ENCODE peak calls at places on chromosomes 16 and 17, in eight cellular contexts. One of them, this sample, is unnamed.

GRCh38 chr17:56887552-56888467 is 26.0 kb downstream of the TRIM25 start:
- DNase-seq in germinal center: no peak
- DNase-seq in lower leg skin: no peak
- DNase-seq in amniotic stem cell: no peak
- DNase-seq in stimulated activated CD4-positive, alpha-beta T cell treated with anti-CD3 and anti-CD28 coated beads, Interleukin-2, amount 100 ng/mL, for 24 hours: no peak
- DNase-seq in HFFc6: no peak
- DNase-seq in stimulated activated CD8-positive, alpha-beta memory T cell treated with anti-CD3 and anti-CD28 coated beads, Interleukin-4, amount 100 ng/mL, for 48 hours: no peak
- DNase-seq in WTC11: no peak
- DNase-seq in this sample: no peak

GRCh38 chr17:9982159-9982558 is 77.1 kb upstream of the RCVRN start:
- DNase-seq in WTC11: peak; percentile 63
- DNase-seq in germinal center: peak; percentile 27
- DNase-seq in stimulated activated CD8-positive, alpha-beta memory T cell treated with anti-CD3 and anti-CD28 coated beads, Interleukin-4, amount 100 ng/mL, for 48 hours: no peak
- DNase-seq in HFFc6: no peak
- DNase-seq in lower leg skin: no peak
- DNase-seq in stimulated activated CD4-positive, alpha-beta T cell treated with anti-CD3 and anti-CD28 coated beads, Interleukin-2, amount 100 ng/mL, for 24 hours: no peak
- DNase-seq in amniotic stem cell: no peak
- DNase-seq in this sample: peak; percentile 82

GRCh38 chr17:77445908-77446535 is 305.3 kb downstream of the SEC14L1 start:
- DNase-seq in amniotic stem cell: no peak
- DNase-seq in lower leg skin: no peak
- DNase-seq in stimulated activated CD8-positive, alpha-beta memory T cell treated with anti-CD3 and anti-CD28 coated beads, Interleukin-4, amount 100 ng/mL, for 48 hours: peak; percentile 73
- DNase-seq in HFFc6: no peak
- DNase-seq in WTC11: no peak
- DNase-seq in germinal center: no peak
- DNase-seq in stimulated activated CD4-positive, alpha-beta T cell treated with anti-CD3 and anti-CD28 coated beads, Interleukin-2, amount 100 ng/mL, for 24 hours: peak; percentile 63
- DNase-seq in this sample: no peak

GRCh38 chr16:75257886-75258806 is 6.7 kb upstream of the BCAR1 start:
- DNase-seq in amniotic stem cell: no peak
- DNase-seq in HFFc6: no peak
- DNase-seq in stimulated activated CD4-positive, alpha-beta T cell treated with anti-CD3 and anti-CD28 coated beads, Interleukin-2, amount 100 ng/mL, for 24 hours: no peak
- DNase-seq in lower leg skin: no peak
- DNase-seq in germinal center: no peak
- DNase-seq in WTC11: peak; percentile 6
- DNase-seq in stimulated activated CD8-positive, alpha-beta memory T cell treated with anti-CD3 and anti-CD28 coated beads, Interleukin-4, amount 100 ng/mL, for 48 hours: no peak
- DNase-seq in this sample: no peak

GRCh38 chr16:67101301-67101675 is 8.5 kb upstream of the PHAF1 start:
- DNase-seq in stimulated activated CD4-positive, alpha-beta T cell treated with anti-CD3 and anti-CD28 coated beads, Interleukin-2, amount 100 ng/mL, for 24 hours: no peak
- DNase-seq in lower leg skin: no peak
- DNase-seq in stimulated activated CD8-positive, alpha-beta memory T cell treated with anti-CD3 and anti-CD28 coated beads, Interleukin-4, amount 100 ng/mL, for 48 hours: no peak
- DNase-seq in WTC11: no peak
- DNase-seq in germinal center: no peak
- DNase-seq in HFFc6: peak; percentile 45
- DNase-seq in amniotic stem cell: no peak
- DNase-seq in this sample: no peak

GRCh38 chr16:71389330-71389729 is 30.8 kb downstream of the CALB2 start:
- DNase-seq in stimulated activated CD8-positive, alpha-beta memory T cell treated with anti-CD3 and anti-CD28 coated beads, Interleukin-4, amount 100 ng/mL, for 48 hours: no peak
- DNase-seq in lower leg skin: no peak
- DNase-seq in WTC11: no peak
- DNase-seq in germinal center: no peak
- DNase-seq in HFFc6: no peak
- DNase-seq in stimulated activated CD4-positive, alpha-beta T cell treated with anti-CD3 and anti-CD28 coated beads, Interleukin-2, amount 100 ng/mL, for 24 hours: no peak
- DNase-seq in amniotic stem cell: no peak
- DNase-seq in this sample: no peak

GRCh38 chr16:19393226-19394074 is 24.2 kb upstream of the TMC5 start:
- DNase-seq in HFFc6: peak; percentile 46
- DNase-seq in lower leg skin: no peak
- DNase-seq in amniotic stem cell: no peak
- DNase-seq in stimulated activated CD8-positive, alpha-beta memory T cell treated with anti-CD3 and anti-CD28 coated beads, Interleukin-4, amount 100 ng/mL, for 48 hours: no peak
- DNase-seq in stimulated activated CD4-positive, alpha-beta T cell treated with anti-CD3 and anti-CD28 coated beads, Interleukin-2, amount 100 ng/mL, for 24 hours: no peak
- DNase-seq in WTC11: no peak
- DNase-seq in germinal center: no peak
- DNase-seq in this sample: no peak

GRCh38 chr16:70736454-70737376 is 50.9 kb upstream of the MTSS2 start:
- DNase-seq in HFFc6: no peak
- DNase-seq in WTC11: no peak
- DNase-seq in germinal center: no peak
- DNase-seq in stimulated activated CD4-positive, alpha-beta T cell treated with anti-CD3 and anti-CD28 coated beads, Interleukin-2, amount 100 ng/mL, for 24 hours: peak; percentile 18
- DNase-seq in stimulated activated CD8-positive, alpha-beta memory T cell treated with anti-CD3 and anti-CD28 coated beads, Interleukin-4, amount 100 ng/mL, for 48 hours: peak; percentile 61
- DNase-seq in amniotic stem cell: no peak
- DNase-seq in lower leg skin: no peak
- DNase-seq in this sample: peak; percentile 38

GRCh38 chr16:86575754-86576557 is 2.4 kb upstream of the FOXL1 start:
- DNase-seq in HFFc6: peak; percentile 95
- DNase-seq in germinal center: peak; percentile 62
- DNase-seq in amniotic stem cell: no peak
- DNase-seq in stimulated activated CD8-positive, alpha-beta memory T cell treated with anti-CD3 and anti-CD28 coated beads, Interleukin-4, amount 100 ng/mL, for 48 hours: peak; percentile 75
- DNase-seq in lower leg skin: no peak
- DNase-seq in WTC11: peak; percentile 92
- DNase-seq in stimulated activated CD4-positive, alpha-beta T cell treated with anti-CD3 and anti-CD28 coated beads, Interleukin-2, amount 100 ng/mL, for 24 hours: peak; percentile 54
- DNase-seq in this sample: peak; percentile 98

GRCh38 chr17:50540485-50541401 is 6.2 kb upstream of the SPATA20 start:
- DNase-seq in stimulated activated CD8-positive, alpha-beta memory T cell treated with anti-CD3 and anti-CD28 coated beads, Interleukin-4, amount 100 ng/mL, for 48 hours: no peak
- DNase-seq in WTC11: no peak
- DNase-seq in HFFc6: no peak
- DNase-seq in amniotic stem cell: no peak
- DNase-seq in stimulated activated CD4-positive, alpha-beta T cell treated with anti-CD3 and anti-CD28 coated beads, Interleukin-2, amount 100 ng/mL, for 24 hours: no peak
- DNase-seq in lower leg skin: no peak
- DNase-seq in germinal center: no peak
- DNase-seq in this sample: no peak

GRCh38 chr17:8392674-8393469 is 4.8 kb downstream of the RNF222 start:
- DNase-seq in amniotic stem cell: no peak
- DNase-seq in stimulated activated CD4-positive, alpha-beta T cell treated with anti-CD3 and anti-CD28 coated beads, Interleukin-2, amount 100 ng/mL, for 24 hours: no peak
- DNase-seq in HFFc6: no peak
- DNase-seq in stimulated activated CD8-positive, alpha-beta memory T cell treated with anti-CD3 and anti-CD28 coated beads, Interleukin-4, amount 100 ng/mL, for 48 hours: no peak
- DNase-seq in germinal center: no peak
- DNase-seq in lower leg skin: no peak
- DNase-seq in WTC11: no peak
- DNase-seq in this sample: no peak

GRCh38 chr17:8991514-8992285 is 26.2 kb upstream of the PIK3R5 start:
- DNase-seq in stimulated activated CD8-positive, alpha-beta memory T cell treated with anti-CD3 and anti-CD28 coated beads, Interleukin-4, amount 100 ng/mL, for 48 hours: peak; percentile 83
- DNase-seq in amniotic stem cell: peak; percentile 58
- DNase-seq in stimulated activated CD4-positive, alpha-beta T cell treated with anti-CD3 and anti-CD28 coated beads, Interleukin-2, amount 100 ng/mL, for 24 hours: peak; percentile 79
- DNase-seq in HFFc6: peak; percentile 42
- DNase-seq in germinal center: peak; percentile 61
- DNase-seq in lower leg skin: peak; percentile 63
- DNase-seq in WTC11: peak; percentile 84
- DNase-seq in this sample: peak; percentile 95

GRCh38 chr16:28974437-28975157 is at the start of gene SPNS1:
- DNase-seq in amniotic stem cell: peak; percentile 94
- DNase-seq in HFFc6: peak; percentile 97
- DNase-seq in stimulated activated CD4-positive, alpha-beta T cell treated with anti-CD3 and anti-CD28 coated beads, Interleukin-2, amount 100 ng/mL, for 24 hours: peak; percentile 95
- DNase-seq in WTC11: peak; percentile 97
- DNase-seq in germinal center: peak; percentile 94
- DNase-seq in lower leg skin: peak; percentile 97
- DNase-seq in stimulated activated CD8-positive, alpha-beta memory T cell treated with anti-CD3 and anti-CD28 coated beads, Interleukin-4, amount 100 ng/mL, for 48 hours: peak; percentile 96
- DNase-seq in this sample: peak; percentile 99

GRCh38 chr17:43839670-43840101 is 6.7 kb upstream of the MPP3 start:
- DNase-seq in amniotic stem cell: no peak
- DNase-seq in WTC11: no peak
- DNase-seq in stimulated activated CD8-positive, alpha-beta memory T cell treated with anti-CD3 and anti-CD28 coated beads, Interleukin-4, amount 100 ng/mL, for 48 hours: no peak
- DNase-seq in germinal center: no peak
- DNase-seq in HFFc6: no peak
- DNase-seq in lower leg skin: no peak
- DNase-seq in stimulated activated CD4-positive, alpha-beta T cell treated with anti-CD3 and anti-CD28 coated beads, Interleukin-2, amount 100 ng/mL, for 24 hours: no peak
- DNase-seq in this sample: peak; percentile 20

GRCh38 chr17:74274060-74274702 is at the start of gene DNAI2:
- DNase-seq in WTC11: peak; percentile 57
- DNase-seq in HFFc6: no peak
- DNase-seq in lower leg skin: no peak
- DNase-seq in stimulated activated CD8-positive, alpha-beta memory T cell treated with anti-CD3 and anti-CD28 coated beads, Interleukin-4, amount 100 ng/mL, for 48 hours: no peak
- DNase-seq in amniotic stem cell: no peak
- DNase-seq in stimulated activated CD4-positive, alpha-beta T cell treated with anti-CD3 and anti-CD28 coated beads, Interleukin-2, amount 100 ng/mL, for 24 hours: no peak
- DNase-seq in germinal center: no peak
- DNase-seq in this sample: peak; percentile 79

GRCh38 chr16:68590201-68590994 is 51.3 kb downstream of the ZFP90 start:
- DNase-seq in stimulated activated CD8-positive, alpha-beta memory T cell treated with anti-CD3 and anti-CD28 coated beads, Interleukin-4, amount 100 ng/mL, for 48 hours: peak; percentile 86
- DNase-seq in lower leg skin: no peak
- DNase-seq in amniotic stem cell: no peak
- DNase-seq in stimulated activated CD4-positive, alpha-beta T cell treated with anti-CD3 and anti-CD28 coated beads, Interleukin-2, amount 100 ng/mL, for 24 hours: peak; percentile 67
- DNase-seq in germinal center: peak; percentile 74
- DNase-seq in HFFc6: peak; percentile 46
- DNase-seq in WTC11: peak; percentile 94
- DNase-seq in this sample: peak; percentile 93

GRCh38 chr17:16820161-16820877 is 130.3 kb downstream of the CCDC144A start:
- DNase-seq in WTC11: no peak
- DNase-seq in lower leg skin: peak; percentile 44
- DNase-seq in amniotic stem cell: no peak
- DNase-seq in germinal center: no peak
- DNase-seq in stimulated activated CD4-positive, alpha-beta T cell treated with anti-CD3 and anti-CD28 coated beads, Interleukin-2, amount 100 ng/mL, for 24 hours: no peak
- DNase-seq in HFFc6: no peak
- DNase-seq in stimulated activated CD8-positive, alpha-beta memory T cell treated with anti-CD3 and anti-CD28 coated beads, Interleukin-4, amount 100 ng/mL, for 48 hours: no peak
- DNase-seq in this sample: no peak

GRCh38 chr17:50036455-50037320 is 19.2 kb upstream of the ITGA3 start:
- DNase-seq in amniotic stem cell: no peak
- DNase-seq in stimulated activated CD8-positive, alpha-beta memory T cell treated with anti-CD3 and anti-CD28 coated beads, Interleukin-4, amount 100 ng/mL, for 48 hours: no peak
- DNase-seq in WTC11: no peak
- DNase-seq in HFFc6: no peak
- DNase-seq in germinal center: no peak
- DNase-seq in stimulated activated CD4-positive, alpha-beta T cell treated with anti-CD3 and anti-CD28 coated beads, Interleukin-2, amount 100 ng/mL, for 24 hours: no peak
- DNase-seq in lower leg skin: no peak
- DNase-seq in this sample: no peak

GRCh38 chr17:47644324-47644723 is 5.4 kb upstream of the KPNB1 start:
- DNase-seq in lower leg skin: no peak
- DNase-seq in stimulated activated CD8-positive, alpha-beta memory T cell treated with anti-CD3 and anti-CD28 coated beads, Interleukin-4, amount 100 ng/mL, for 48 hours: no peak
- DNase-seq in amniotic stem cell: no peak
- DNase-seq in WTC11: no peak
- DNase-seq in germinal center: no peak
- DNase-seq in stimulated activated CD4-positive, alpha-beta T cell treated with anti-CD3 and anti-CD28 coated beads, Interleukin-2, amount 100 ng/mL, for 24 hours: no peak
- DNase-seq in HFFc6: no peak
- DNase-seq in this sample: no peak

GRCh38 chr17:81842725-81843504 is 8.1 kb upstream of the PPP1R27 start:
- DNase-seq in germinal center: no peak
- DNase-seq in amniotic stem cell: no peak
- DNase-seq in stimulated activated CD4-positive, alpha-beta T cell treated with anti-CD3 and anti-CD28 coated beads, Interleukin-2, amount 100 ng/mL, for 24 hours: no peak
- DNase-seq in stimulated activated CD8-positive, alpha-beta memory T cell treated with anti-CD3 and anti-CD28 coated beads, Interleukin-4, amount 100 ng/mL, for 48 hours: no peak
- DNase-seq in lower leg skin: no peak
- DNase-seq in WTC11: no peak
- DNase-seq in HFFc6: no peak
- DNase-seq in this sample: no peak

GRCh38 chr17:69506489-69506888 is 92.0 kb downstream of the MAP2K6 start:
- DNase-seq in HFFc6: no peak
- DNase-seq in lower leg skin: no peak
- DNase-seq in amniotic stem cell: no peak
- DNase-seq in stimulated activated CD8-positive, alpha-beta memory T cell treated with anti-CD3 and anti-CD28 coated beads, Interleukin-4, amount 100 ng/mL, for 48 hours: no peak
- DNase-seq in stimulated activated CD4-positive, alpha-beta T cell treated with anti-CD3 and anti-CD28 coated beads, Interleukin-2, amount 100 ng/mL, for 24 hours: no peak
- DNase-seq in WTC11: no peak
- DNase-seq in germinal center: no peak
- DNase-seq in this sample: peak; percentile 64

GRCh38 chr16:29719063-29719462 is 26.7 kb downstream of the C16orf54 start:
- DNase-seq in lower leg skin: no peak
- DNase-seq in HFFc6: no peak
- DNase-seq in WTC11: no peak
- DNase-seq in germinal center: no peak
- DNase-seq in stimulated activated CD8-positive, alpha-beta memory T cell treated with anti-CD3 and anti-CD28 coated beads, Interleukin-4, amount 100 ng/mL, for 48 hours: no peak
- DNase-seq in stimulated activated CD4-positive, alpha-beta T cell treated with anti-CD3 and anti-CD28 coated beads, Interleukin-2, amount 100 ng/mL, for 24 hours: no peak
- DNase-seq in amniotic stem cell: no peak
- DNase-seq in this sample: peak; percentile 24

GRCh38 chr16:46569231-46569735 is 51.9 kb downstream of the SHCBP1 start:
- DNase-seq in lower leg skin: no peak
- DNase-seq in amniotic stem cell: no peak
- DNase-seq in WTC11: no peak
- DNase-seq in germinal center: no peak
- DNase-seq in stimulated activated CD4-positive, alpha-beta T cell treated with anti-CD3 and anti-CD28 coated beads, Interleukin-2, amount 100 ng/mL, for 24 hours: no peak
- DNase-seq in stimulated activated CD8-positive, alpha-beta memory T cell treated with anti-CD3 and anti-CD28 coated beads, Interleukin-4, amount 100 ng/mL, for 48 hours: no peak
- DNase-seq in HFFc6: no peak
- DNase-seq in this sample: no peak

GRCh38 chr17:76252040-76252954 is 12.0 kb upstream of the RNF157 start:
- DNase-seq in WTC11: no peak
- DNase-seq in stimulated activated CD8-positive, alpha-beta memory T cell treated with anti-CD3 and anti-CD28 coated beads, Interleukin-4, amount 100 ng/mL, for 48 hours: peak; percentile 57
- DNase-seq in stimulated activated CD4-positive, alpha-beta T cell treated with anti-CD3 and anti-CD28 coated beads, Interleukin-2, amount 100 ng/mL, for 24 hours: peak; percentile 46
- DNase-seq in HFFc6: peak; percentile 99
- DNase-seq in amniotic stem cell: peak; percentile 84
- DNase-seq in lower leg skin: peak; percentile 81
- DNase-seq in germinal center: peak; percentile 42
- DNase-seq in this sample: no peak

GRCh38 chr16:58198022-58198683 is at the start of gene CSNK2A2:
- DNase-seq in WTC11: peak; percentile 54
- DNase-seq in lower leg skin: peak; percentile 47
- DNase-seq in amniotic stem cell: peak; percentile 9
- DNase-seq in stimulated activated CD4-positive, alpha-beta T cell treated with anti-CD3 and anti-CD28 coated beads, Interleukin-2, amount 100 ng/mL, for 24 hours: peak; percentile 79
- DNase-seq in germinal center: peak; percentile 93
- DNase-seq in HFFc6: peak; percentile 28
- DNase-seq in stimulated activated CD8-positive, alpha-beta memory T cell treated with anti-CD3 and anti-CD28 coated beads, Interleukin-4, amount 100 ng/mL, for 48 hours: peak; percentile 81
- DNase-seq in this sample: peak; percentile 74

GRCh38 chr17:76534831-76535732 is 2.4 kb downstream of the CYGB start:
- DNase-seq in germinal center: no peak
- DNase-seq in HFFc6: no peak
- DNase-seq in WTC11: no peak
- DNase-seq in stimulated activated CD8-positive, alpha-beta memory T cell treated with anti-CD3 and anti-CD28 coated beads, Interleukin-4, amount 100 ng/mL, for 48 hours: no peak
- DNase-seq in lower leg skin: no peak
- DNase-seq in amniotic stem cell: no peak
- DNase-seq in stimulated activated CD4-positive, alpha-beta T cell treated with anti-CD3 and anti-CD28 coated beads, Interleukin-2, amount 100 ng/mL, for 24 hours: no peak
- DNase-seq in this sample: no peak

GRCh38 chr16:83095926-83096692 is 469.3 kb downstream of the CDH13 start:
- DNase-seq in stimulated activated CD8-positive, alpha-beta memory T cell treated with anti-CD3 and anti-CD28 coated beads, Interleukin-4, amount 100 ng/mL, for 48 hours: no peak
- DNase-seq in WTC11: no peak
- DNase-seq in HFFc6: peak; percentile 2
- DNase-seq in germinal center: no peak
- DNase-seq in amniotic stem cell: peak; percentile 2
- DNase-seq in stimulated activated CD4-positive, alpha-beta T cell treated with anti-CD3 and anti-CD28 coated beads, Interleukin-2, amount 100 ng/mL, for 24 hours: no peak
- DNase-seq in lower leg skin: no peak
- DNase-seq in this sample: no peak

GRCh38 chr16:66905633-66906539 is 12.8 kb downstream of the CDH16 start:
- DNase-seq in lower leg skin: no peak
- DNase-seq in WTC11: peak; percentile 55
- DNase-seq in amniotic stem cell: no peak
- DNase-seq in HFFc6: no peak
- DNase-seq in stimulated activated CD8-positive, alpha-beta memory T cell treated with anti-CD3 and anti-CD28 coated beads, Interleukin-4, amount 100 ng/mL, for 48 hours: peak; percentile 47
- DNase-seq in stimulated activated CD4-positive, alpha-beta T cell treated with anti-CD3 and anti-CD28 coated beads, Interleukin-2, amount 100 ng/mL, for 24 hours: no peak
- DNase-seq in germinal center: no peak
- DNase-seq in this sample: peak; percentile 63

GRCh38 chr16:15807603-15808009 is 49.2 kb downstream of the MYH11 start:
- DNase-seq in WTC11: peak; percentile 20
- DNase-seq in stimulated activated CD4-positive, alpha-beta T cell treated with anti-CD3 and anti-CD28 coated beads, Interleukin-2, amount 100 ng/mL, for 24 hours: no peak
- DNase-seq in HFFc6: no peak
- DNase-seq in stimulated activated CD8-positive, alpha-beta memory T cell treated with anti-CD3 and anti-CD28 coated beads, Interleukin-4, amount 100 ng/mL, for 48 hours: no peak
- DNase-seq in lower leg skin: no peak
- DNase-seq in germinal center: no peak
- DNase-seq in amniotic stem cell: no peak
- DNase-seq in this sample: peak; percentile 24

GRCh38 chr17:63525190-63525946 is 2.2 kb downstream of the KCNH6 start:
- DNase-seq in lower leg skin: no peak
- DNase-seq in amniotic stem cell: no peak
- DNase-seq in stimulated activated CD8-positive, alpha-beta memory T cell treated with anti-CD3 and anti-CD28 coated beads, Interleukin-4, amount 100 ng/mL, for 48 hours: no peak
- DNase-seq in HFFc6: no peak
- DNase-seq in stimulated activated CD4-positive, alpha-beta T cell treated with anti-CD3 and anti-CD28 coated beads, Interleukin-2, amount 100 ng/mL, for 24 hours: no peak
- DNase-seq in WTC11: no peak
- DNase-seq in germinal center: no peak
- DNase-seq in this sample: no peak

GRCh38 chr17:67452681-67453554 is 75.8 kb downstream of the PITPNC1 start:
- DNase-seq in stimulated activated CD8-positive, alpha-beta memory T cell treated with anti-CD3 and anti-CD28 coated beads, Interleukin-4, amount 100 ng/mL, for 48 hours: no peak
- DNase-seq in amniotic stem cell: no peak
- DNase-seq in germinal center: peak; percentile 34
- DNase-seq in WTC11: no peak
- DNase-seq in HFFc6: no peak
- DNase-seq in lower leg skin: no peak
- DNase-seq in stimulated activated CD4-positive, alpha-beta T cell treated with anti-CD3 and anti-CD28 coated beads, Interleukin-2, amount 100 ng/mL, for 24 hours: no peak
- DNase-seq in this sample: no peak

GRCh38 chr16:57688987-57689771 is 5.4 kb upstream of the DRC7 start:
- DNase-seq in amniotic stem cell: no peak
- DNase-seq in germinal center: no peak
- DNase-seq in lower leg skin: no peak
- DNase-seq in HFFc6: no peak
- DNase-seq in WTC11: no peak
- DNase-seq in stimulated activated CD4-positive, alpha-beta T cell treated with anti-CD3 and anti-CD28 coated beads, Interleukin-2, amount 100 ng/mL, for 24 hours: no peak
- DNase-seq in stimulated activated CD8-positive, alpha-beta memory T cell treated with anti-CD3 and anti-CD28 coated beads, Interleukin-4, amount 100 ng/mL, for 48 hours: no peak
- DNase-seq in this sample: no peak

GRCh38 chr17:47618416-47618815 is 31.3 kb upstream of the KPNB1 start:
- DNase-seq in WTC11: no peak
- DNase-seq in stimulated activated CD4-positive, alpha-beta T cell treated with anti-CD3 and anti-CD28 coated beads, Interleukin-2, amount 100 ng/mL, for 24 hours: no peak
- DNase-seq in germinal center: no peak
- DNase-seq in HFFc6: peak; percentile 37
- DNase-seq in stimulated activated CD8-positive, alpha-beta memory T cell treated with anti-CD3 and anti-CD28 coated beads, Interleukin-4, amount 100 ng/mL, for 48 hours: no peak
- DNase-seq in amniotic stem cell: no peak
- DNase-seq in lower leg skin: no peak
- DNase-seq in this sample: peak; percentile 59

GRCh38 chr17:8726951-8727555 is 17.6 kb downstream of the CCDC42 start:
- DNase-seq in amniotic stem cell: no peak
- DNase-seq in stimulated activated CD8-positive, alpha-beta memory T cell treated with anti-CD3 and anti-CD28 coated beads, Interleukin-4, amount 100 ng/mL, for 48 hours: no peak
- DNase-seq in HFFc6: no peak
- DNase-seq in germinal center: no peak
- DNase-seq in WTC11: no peak
- DNase-seq in stimulated activated CD4-positive, alpha-beta T cell treated with anti-CD3 and anti-CD28 coated beads, Interleukin-2, amount 100 ng/mL, for 24 hours: no peak
- DNase-seq in lower leg skin: no peak
- DNase-seq in this sample: no peak